ENCODE peak calls at places on chromosomes 7 and 10, in seven cellular contexts. C is neural progenitor cell, E is cardiac muscle cell, M is stomach, T is upper lobe of right lung, Z is RWPE2, D is aorta. S is an unnamed sample. For H3K4me1 and H3K27me3, the result is how much of the 10 kb centered on the place peaks cover.

GRCh38 chr7:22913116-22913515 is 90.5 kb upstream of the TOMM7 start:
- DNase-seq in D (no peak), T (no peak), Z (no peak), E (no peak), M (no peak), C (no peak), S (no peak)

GRCh38 chr10:122162566-122163181 is 108.4 kb upstream of the BTBD16 start:
- DNase-seq in T (peak), M (peak), Z (no peak), C (no peak), E (no peak), D (no peak), S (no peak)

GRCh38 chr10:104084482-104085142 is 1.1 kb downstream of the COL17A1 start:
- DNase-seq in E (no peak), C (no peak), D (no peak), T (no peak), Z (no peak), M (no peak), S (no peak)

GRCh38 chr10:101725843-101726242 is 30.9 kb upstream of the FBXW4 start:
- DNase-seq in T (no peak), C (no peak), D (no peak), E (no peak), Z (no peak), M (no peak), S (no peak)

GRCh38 chr7:90596745-90597526 is 815 bp downstream of the CDK14 start:
- DNase-seq in D (no peak), Z (no peak), C (peak), T (no peak), E (peak), M (no peak), S (no peak)

GRCh38 chr10:102421645-102422585 is 1.3 kb downstream of the FBXL15 start:
- DNase-seq in E (no peak), Z (no peak), T (peak), C (peak), M (peak), D (no peak), S (no peak)

GRCh38 chr10:118349235-118349634 is 7.1 kb upstream of the FAM204A start:
- DNase-seq in C (no peak), Z (no peak), M (no peak), E (no peak), D (no peak), T (no peak), S (no peak)

GRCh38 chr7:132030161-132030568 is 473.7 kb upstream of the PODXL start:
- DNase-seq in T (peak), C (no peak), M (peak), D (no peak), E (peak), Z (no peak), S (no peak)

GRCh38 chr10:78374331-78375028 is 340.8 kb downstream of the RPS24 start:
- DNase-seq in M (no peak), C (no peak), T (no peak), Z (no peak), D (peak), E (no peak), S (no peak)

GRCh38 chr7:91348686-91349085 is 84.5 kb downstream of the FZD1 start:
- DNase-seq in Z (no peak), D (no peak), T (no peak), C (no peak), M (no peak), E (peak), S (no peak)

GRCh38 chr10:49661291-49661856 is 18.1 kb upstream of the C10orf53 start:
- DNase-seq in C (no peak), D (no peak), M (no peak), Z (no peak), E (no peak), T (no peak), S (no peak)

GRCh38 chr10:71244638-71245419 is 32.5 kb downstream of the UNC5B start:
- DNase-seq in M (peak), T (no peak), Z (no peak), C (no peak), D (peak), E (peak), S (no peak)

GRCh38 chr10:48821111-48821510 is 118.5 kb downstream of the LRRC18 start:
- DNase-seq in C (no peak), M (no peak), Z (no peak), D (no peak), E (no peak), T (no peak), S (no peak)

GRCh38 chr7:100887955-100888481 is 1.5 kb downstream of the UFSP1 start:
- DNase-seq in M (no peak), Z (no peak), E (no peak), T (no peak), C (no peak), D (no peak), S (no peak)

GRCh38 chr7:132783824-132784223 is 207.6 kb upstream of the PLXNA4 start:
- DNase-seq in C (no peak), M (no peak), E (peak), T (no peak), D (no peak), Z (no peak), S (no peak)

GRCh38 chr10:11918384-11918783 is 95.2 kb downstream of the PROSER2 start:
- DNase-seq in C (no peak), T (no peak), D (no peak), M (no peak), Z (no peak), E (no peak), S (no peak)

GRCh38 chr10:87860156-87860795 is 3.1 kb downstream of the KLLN start:
- DNase-seq in C (peak), M (no peak), Z (no peak), T (no peak), D (no peak), E (peak), S (peak)

GRCh38 chr10:57979466-57979865 is 288.2 kb downstream of the IPMK start:
- DNase-seq in E (peak), C (no peak), T (no peak), Z (no peak), D (no peak), M (no peak), S (no peak)

GRCh38 chr7:29844614-29845013 is 38.3 kb downstream of the WIPF3 start:
- DNase-seq in C (peak), T (no peak), D (no peak), M (no peak), Z (no peak), E (no peak), S (no peak)
- H3K4me1 ChIP-seq in C (under half), T (under half), D (under half), M (under half), Z (under half), E (under half), S (under half)

GRCh38 chr7:155459867-155460461 is 2.0 kb downstream of the EN2 start:
- DNase-seq in M (no peak), Z (peak), E (no peak), T (no peak), C (peak), D (no peak), S (no peak)
- H3K27me3 ChIP-seq in M (half or more), Z (half or more), E (half or more), T (half or more), C (half or more), D (under half), S (half or more)

GRCh38 chr10:16520900-16521299 is 779 bp downstream of the C1QL3 start:
- DNase-seq in M (peak), E (peak), Z (no peak), T (peak), C (peak), D (no peak), S (peak)
- H3K4me3 ChIP-seq in M (peak), E (peak), Z (peak), T (peak), C (peak), D (peak), S (peak)

GRCh38 chr7:2662273-2663120 is 25.5 kb upstream of the AMZ1 start:
- DNase-seq in M (no peak), T (no peak), D (no peak), C (no peak), Z (no peak), E (no peak), S (no peak)
- H3K4me1 ChIP-seq in M (under half), T (under half), D (under half), C (under half), Z (under half), E (under half), S (under half)

DNA sequence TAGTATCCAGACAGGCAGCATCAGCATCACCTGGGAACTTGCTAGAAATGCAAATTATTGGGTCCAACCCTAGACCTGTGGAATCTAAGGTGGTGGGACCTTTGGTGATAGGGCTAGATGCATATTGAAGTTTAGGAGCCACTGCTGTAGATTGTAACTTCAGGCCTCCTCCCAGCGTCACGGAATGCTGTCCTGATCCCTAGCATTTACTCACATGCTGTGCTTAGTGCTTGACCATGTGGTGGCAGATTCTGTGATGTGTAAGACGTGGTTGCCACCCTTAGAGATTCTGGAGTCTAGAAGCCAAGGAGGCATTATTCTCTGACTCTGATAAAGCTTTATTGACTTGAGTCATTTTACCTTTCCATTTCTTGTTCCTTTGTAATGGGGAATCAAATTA is 13.5 kb downstream of the AHR start:
- DNase-seq in C (peak), D (no peak), M (no peak), T (no peak), E (no peak), Z (no peak), S (no peak)
- H3K27me3 ChIP-seq in C (under half), D (under half), M (under half), T (under half), E (under half), Z (under half), S (under half)

DNA sequence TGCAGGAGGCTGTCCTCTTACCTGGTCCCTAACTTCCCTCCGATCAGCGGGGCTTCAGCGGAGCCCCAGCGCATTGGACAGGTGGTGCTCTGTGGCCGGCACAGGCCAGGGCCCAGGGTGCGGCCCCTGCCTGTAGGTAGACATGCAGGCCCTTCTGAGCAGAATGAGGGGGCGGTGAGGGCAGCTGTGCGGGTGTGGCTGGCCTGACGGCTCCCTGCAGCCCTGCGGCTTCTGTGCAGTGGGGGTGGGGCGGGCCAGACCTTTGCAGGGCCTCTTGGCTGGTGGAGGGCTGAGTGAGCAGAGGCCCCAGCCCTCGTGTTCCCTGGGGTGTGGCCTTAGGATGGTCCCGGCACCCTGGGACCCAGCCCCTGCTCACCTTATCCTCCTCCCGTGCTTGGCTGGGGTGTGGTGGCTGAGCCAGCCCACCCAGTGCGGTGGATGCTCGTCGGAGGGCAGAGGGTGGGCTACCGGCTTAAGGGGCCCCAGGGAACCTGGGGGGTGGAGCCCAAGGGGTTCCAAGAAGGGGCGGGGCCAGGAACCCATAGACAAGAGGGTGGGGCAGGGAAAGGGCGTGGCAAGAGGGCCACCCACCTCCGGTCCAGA is 175.2 kb upstream of the TNRC18 start:
- DNase-seq in T (no peak), E (peak), C (peak), Z (peak), D (no peak), M (no peak), S (no peak)
- H3K4me3 ChIP-seq in T (no peak), E (no peak), C (no peak), Z (no peak), D (no peak), M (no peak), S (no peak)

DNA sequence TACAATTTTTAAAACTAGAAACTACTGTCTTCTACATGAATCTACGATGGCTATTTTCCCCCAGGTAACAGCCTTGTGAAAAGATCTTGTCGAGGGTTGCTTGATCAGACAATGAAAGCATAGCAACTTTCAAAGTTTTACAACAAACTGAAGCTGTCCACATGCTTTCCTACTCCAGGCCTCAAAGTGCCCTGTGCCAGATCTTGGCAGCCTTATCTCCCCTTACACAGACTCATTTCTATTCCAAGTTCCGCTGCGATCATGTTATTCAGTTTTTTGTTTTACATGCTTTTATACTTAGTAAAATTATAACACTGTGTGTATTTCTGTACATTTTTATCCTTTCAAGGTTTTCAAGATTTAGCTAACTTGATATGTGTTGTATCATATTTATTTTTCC is 661.7 kb upstream of the SORCS1 start:
- DNase-seq in M (no peak), E (peak), D (no peak), T (no peak), Z (no peak), C (no peak), S (no peak)
- H3K4me1 ChIP-seq in M (under half), E (under half), D (under half), T (under half), Z (under half), C (under half), S (under half)

GRCh38 chr7:142919656-142920055 is 13.9 kb downstream of the TRPV5 start:
- DNase-seq in E (no peak), Z (no peak), C (no peak), D (no peak), T (no peak), M (no peak), S (no peak)
- H3K27me3 ChIP-seq in E (under half), Z (under half), C (under half), D (under half), T (under half), M (under half), S (under half)

S was measured in CD4-positive, alpha-beta memory T cell.